ENCODE peak calls at places on chromosomes 4 and X, in seven cellular contexts. E is stimulated activated CD4-positive, alpha-beta T cell treated with anti-CD3 and anti-CD28 coated beads, Interleukin-1b, Interleukin-23, amount 100 ng/mL, for 4 hours; G is body of pancreas; K is NAMALWA; N is iris pigment epithelial cell; J is GM20000; L is Right ventricle myocardium superior. D is an unnamed sample.

GRCh38 chr4:74671074-74671698 is 123.1 kb downstream of the BTC start:
- DNase-seq in E (peak), G (peak), K (peak), N (peak), J (peak), L (no peak), D (no peak)

GRCh38 chrX:16635040-16635439 is 14.9 kb upstream of the S100G start:
- DNase-seq in E (no peak), G (no peak), K (no peak), N (no peak), J (no peak), L (no peak), D (no peak)

GRCh38 chr4:18042012-18042411 is 20.5 kb upstream of the LCORL start:
- DNase-seq in E (no peak), G (no peak), K (no peak), N (no peak), J (no peak), L (no peak), D (no peak)

GRCh38 chr4:95124906-95125504 is 367.2 kb downstream of the BMPR1B start:
- DNase-seq in E (no peak), G (no peak), K (peak), N (peak), J (peak), L (no peak), D (no peak)

GRCh38 chr4:8165374-8165896 is 6.8 kb upstream of the ABLIM2 start:
- DNase-seq in E (no peak), G (no peak), K (no peak), N (no peak), J (no peak), L (no peak), D (no peak)

GRCh38 chr4:108367751-108368150 is 199.0 kb upstream of the LEF1 start:
- DNase-seq in E (no peak), G (no peak), K (no peak), N (no peak), J (no peak), L (no peak), D (no peak)

GRCh38 chrX:41276661-41277506 is 57.1 kb upstream of the DDX3X start:
- DNase-seq in E (no peak), G (no peak), K (no peak), N (no peak), J (peak), L (no peak), D (no peak)

GRCh38 chr4:113300384-113301011 is 251.0 kb downstream of the ANK2 start:
- DNase-seq in E (no peak), G (no peak), K (no peak), N (peak), J (no peak), L (no peak), D (no peak)

GRCh38 chr4:159552979-159553768 is 450.3 kb downstream of the RAPGEF2 start:
- DNase-seq in E (no peak), G (peak), K (no peak), N (no peak), J (no peak), L (no peak), D (no peak)

GRCh38 chr4:7095611-7096155 is 27.8 kb upstream of the GRPEL1 start:
- DNase-seq in E (no peak), G (no peak), K (no peak), N (no peak), J (no peak), L (no peak), D (no peak)

GRCh38 chr4:184936071-184936470 is 82.2 kb upstream of the HELT start:
- DNase-seq in E (no peak), G (no peak), K (no peak), N (no peak), J (no peak), L (no peak), D (no peak)

GRCh38 chr4:78764498-78764961 is 11.6 kb upstream of the BMP2K start:
- DNase-seq in E (no peak), G (no peak), K (no peak), N (peak), J (no peak), L (no peak), D (no peak)

GRCh38 chr4:8818063-8818881 is 53.4 kb downstream of the HMX1 start:
- DNase-seq in E (no peak), G (no peak), K (no peak), N (no peak), J (no peak), L (peak), D (no peak)

GRCh38 chrX:5390376-5390775 is 838.3 kb downstream of the NLGN4X start:
- DNase-seq in E (no peak), G (no peak), K (no peak), N (no peak), J (no peak), L (no peak), D (no peak)

GRCh38 chrX:108134724-108135123 is 43.1 kb downstream of the ATG4A start:
- DNase-seq in E (no peak), G (no peak), K (no peak), N (no peak), J (no peak), L (no peak), D (no peak)

GRCh38 chr4:52780627-52781354 is 29.6 kb upstream of the ERVMER34-1 start:
- DNase-seq in E (no peak), G (no peak), K (peak), N (peak), J (no peak), L (no peak), D (no peak)

GRCh38 chr4:84418032-84418709 is 80.9 kb downstream of the NKX6-1 start:
- DNase-seq in E (no peak), G (no peak), K (no peak), N (no peak), J (no peak), L (no peak), D (no peak)

GRCh38 chrX:144896323-144896722 is 351.0 kb upstream of the SPANXN1 start:
- DNase-seq in E (no peak), G (no peak), K (peak), N (peak), J (no peak), L (no peak), D (no peak)

D was measured in hippocampal formation.